ENCODE peak calls at places on chromosomes 3 and 15, in nine cellular contexts. K, M, H, E, O, X, Y, P and R are unnamed samples.
A peak's percentile ranks its signal among the peaks of the same experiment; 100 is the strongest.

GRCh38 chr3:46393011-46393410 is 13.9 kb downstream of the CCR5AS start:
- DNase-seq in O (no peak), K (no peak), M (no peak), H (no peak), X (no peak), P (no peak), Y (no peak), E (no peak), R (no peak)

GRCh38 chr3:154081305-154081704 is 39.9 kb upstream of the ARHGEF26 start:
- DNase-seq in H (no peak), P (no peak), M (no peak), X (no peak), Y (no peak), K (no peak), E (no peak), O (no peak), R (no peak)

GRCh38 chr15:101070502-101071273 is 151.5 kb downstream of the LRRK1 start:
- DNase-seq in O (no peak), M (peak; percentile 91), E (no peak), Y (peak; percentile 69), K (peak; percentile 88), H (no peak), X (no peak), P (no peak), R (no peak)

GRCh38 chr3:87873136-87873535 is 185.7 kb downstream of the CGGBP1 start:
- DNase-seq in E (no peak), Y (no peak), O (no peak), H (no peak), K (peak; percentile 18), X (no peak), P (no peak), M (peak; percentile 10), R (no peak)

GRCh38 chr3:7630925-7631324 is 770.0 kb downstream of the GRM7 start:
- DNase-seq in K (no peak), O (no peak), M (peak; percentile 68), X (no peak), E (no peak), P (peak; percentile 38), H (peak; percentile 32), Y (no peak), R (no peak)

GRCh38 chr3:161415506-161416231 is 44.4 kb upstream of the SPTSSB start:
- DNase-seq in M (peak; percentile 87), E (peak; percentile 57), O (no peak), Y (peak; percentile 89), X (no peak), P (no peak), K (peak; percentile 70), H (peak; percentile 58), R (no peak)

GRCh38 chr3:72582211-72582878 is 265.9 kb downstream of the SHQ1 start:
- DNase-seq in E (no peak), O (peak; percentile 13), K (no peak), M (no peak), X (no peak), H (peak; percentile 76), Y (no peak), P (no peak), R (no peak)

GRCh38 chr3:137759505-137759904 is 4.6 kb upstream of the SOX14 start:
- DNase-seq in Y (no peak), H (no peak), X (no peak), P (no peak), K (no peak), E (no peak), M (no peak), O (no peak), R (no peak)

GRCh38 chr3:112653881-112654300 is 12.9 kb upstream of the CCDC80 start:
- DNase-seq in P (peak; percentile 69), O (no peak), E (no peak), K (peak; percentile 94), M (peak; percentile 80), Y (peak; percentile 80), H (peak; percentile 40), X (no peak), R (no peak)

GRCh38 chr15:59437473-59437776 is 561 bp upstream of the FAM81A start:
- DNase-seq in E (no peak), X (no peak), M (no peak), K (no peak), H (no peak), P (no peak), Y (no peak), O (no peak), R (no peak)

GRCh38 chr3:161914703-161915102 is 418.1 kb downstream of the OTOL1 start:
- DNase-seq in H (no peak), Y (peak; percentile 9), K (peak; percentile 70), E (no peak), O (no peak), X (peak; percentile 19), M (peak; percentile 77), P (peak; percentile 22), R (no peak)

GRCh38 chr3:81666502-81667121 is 94.8 kb downstream of the GBE1 start:
- DNase-seq in M (peak; percentile 67), Y (no peak), H (no peak), K (peak; percentile 29), X (no peak), P (no peak), O (peak; percentile 3), E (no peak), R (no peak)

GRCh38 chr3:145943994-145944393 is 217.0 kb downstream of the PLOD2 start:
- DNase-seq in M (no peak), K (no peak), X (no peak), Y (no peak), H (no peak), P (no peak), O (no peak), E (no peak), R (no peak)

GRCh38 chr3:66808891-66809578 is 189.1 kb upstream of the KBTBD8 start:
- DNase-seq in E (no peak), H (peak; percentile 54), X (no peak), M (no peak), K (no peak), O (no peak), Y (no peak), P (no peak), R (no peak)

GRCh38 chr3:160830792-160831191 is 74.8 kb downstream of the PPM1L start:
- DNase-seq in K (no peak), O (no peak), X (no peak), H (no peak), P (no peak), Y (no peak), M (peak; percentile 2), E (no peak), R (no peak)

GRCh38 chr3:125075738-125076137 is 19.9 kb upstream of the HEG1 start:
- DNase-seq in E (no peak), Y (no peak), X (no peak), O (peak; percentile 11), P (no peak), K (no peak), M (no peak), H (no peak), R (no peak)
- TF ChIP-seq CTCF in E (no peak), Y (no peak), X (no peak), O (peak; percentile 26), P (no peak), K (no peak), M (no peak), H (no peak), R (no peak)

GRCh38 chr3:2153047-2153446 is 54.4 kb downstream of the CNTN4 start:
- DNase-seq in E (no peak), H (no peak), K (no peak), Y (no peak), M (no peak), O (no peak), X (no peak), P (no peak), R (no peak)

GRCh38 chr3:2150576-2150975 is 51.9 kb downstream of the CNTN4 start:
- DNase-seq in P (no peak), M (no peak), X (no peak), K (no peak), H (no peak), O (no peak), E (no peak), Y (no peak), R (no peak)

GRCh38 chr3:2158828-2159227 is 60.2 kb downstream of the CNTN4 start:
- DNase-seq in O (no peak), M (no peak), H (no peak), X (no peak), Y (no peak), K (no peak), P (no peak), E (no peak), R (no peak)

GRCh38 chr3:2154596-2154995 is 55.9 kb downstream of the CNTN4 start:
- DNase-seq in E (no peak), K (no peak), H (no peak), M (no peak), Y (no peak), O (no peak), X (no peak), P (no peak), R (no peak)

GRCh38 chr3:2156244-2156847 is 57.7 kb downstream of the CNTN4 start:
- DNase-seq in O (no peak), H (no peak), Y (no peak), M (no peak), X (no peak), E (no peak), P (no peak), K (no peak), R (no peak)
- TF ChIP-seq CTCF in O (peak; percentile 69), H (peak; percentile 22), Y (no peak), M (peak; percentile 22), X (no peak), E (no peak), P (peak; percentile 43), K (no peak), R (no peak)

DNA sequence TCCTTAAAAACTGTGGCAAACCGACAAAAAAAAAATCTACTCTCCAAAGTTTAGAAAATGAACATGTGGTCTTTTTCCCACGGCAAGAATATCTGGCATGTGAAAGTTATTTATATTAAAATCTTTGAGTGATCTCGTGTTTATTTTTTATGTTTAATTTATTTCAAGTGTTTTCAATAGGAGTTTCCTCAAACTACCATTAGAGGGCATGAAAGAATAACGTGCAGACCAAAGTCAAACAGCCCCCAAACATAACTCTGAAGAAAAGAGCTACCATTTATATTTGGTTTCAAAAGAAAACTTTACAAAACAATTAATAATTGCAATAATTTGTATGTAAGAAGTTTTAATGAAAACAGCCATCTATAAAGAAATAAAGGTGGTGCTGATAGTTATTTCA is 286.3 kb downstream of the ZIC4 start:
- DNase-seq in P (no peak), X (no peak), O (no peak), Y (peak; percentile 46), H (no peak), E (no peak), K (peak; percentile 48), M (peak; percentile 29), R (no peak)
- TF ChIP-seq CTCF in P (peak; percentile 45), X (no peak), O (peak; percentile 59), Y (peak; percentile 59), H (peak; percentile 12), E (no peak), K (peak; percentile 71), M (peak; percentile 41), R (no peak)

DNA sequence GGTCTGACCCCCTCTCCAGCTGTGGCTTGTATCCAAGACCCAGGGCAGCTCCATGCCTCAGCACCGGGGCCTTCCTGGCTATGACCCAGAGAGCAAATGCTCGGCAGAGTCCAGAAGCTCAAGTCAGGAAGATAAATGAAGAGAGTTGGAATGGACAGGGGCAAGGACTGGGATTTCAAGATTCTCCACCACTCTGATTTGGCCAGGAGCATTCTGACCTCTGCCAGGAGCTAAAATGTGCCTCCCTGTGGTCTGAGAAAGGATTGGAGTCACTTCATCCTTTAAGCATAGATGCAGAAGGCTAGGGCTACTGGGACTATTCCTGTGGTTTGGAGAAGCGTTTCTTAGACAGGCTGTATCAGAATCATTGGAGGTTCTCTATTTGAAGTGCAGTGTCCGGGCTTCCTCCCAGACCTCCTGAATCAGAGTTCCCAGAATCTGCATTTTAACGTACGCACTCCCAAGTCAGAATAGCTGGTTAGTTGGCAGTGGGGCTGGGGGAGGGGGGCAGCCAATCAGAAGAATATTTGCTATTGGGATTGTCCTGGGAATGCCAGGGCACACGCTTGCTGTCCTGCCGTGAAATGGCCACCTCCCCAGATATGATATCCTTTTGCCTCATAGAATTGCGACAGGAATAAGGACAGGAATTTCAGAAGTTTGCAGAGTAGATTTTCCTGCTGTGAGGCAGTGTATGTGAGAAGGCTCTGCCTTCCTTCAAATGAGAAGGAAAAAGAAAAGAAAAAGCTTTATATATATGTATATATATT is 57.4 kb downstream of the HRH1 start:
- DNase-seq in E (no peak), O (no peak), K (peak; percentile 81), Y (no peak), H (no peak), M (peak; percentile 61), P (no peak), X (no peak), R (no peak)
- TF ChIP-seq CTCF in E (no peak), O (no peak), K (peak; percentile 60), Y (peak; percentile 17), H (no peak), M (peak; percentile 40), P (no peak), X (no peak), R (no peak)